ENCODE peak calls at places on chromosome 21, in seven cellular contexts. C is left ventricle myocardium inferior, N is cardiac muscle cell, V is OCI-LY7, F is colonic mucosa, K is adrenal gland, J is upper lobe of right lung. U is an unnamed sample. For H3K4me1 and H3K9me3, the result is how much of the 10 kb centered on the place peaks cover.

GRCh38 chr21:32580949-32581348 is 4.4 kb downstream of the TCP10L start:
- DNase-seq in C (no peak), K (no peak), F (no peak), N (no peak), J (no peak), V (no peak), U (no peak)

GRCh38 chr21:39955326-39955725 is 88.1 kb downstream of the PCP4 start:
- DNase-seq in F (no peak), N (no peak), J (no peak), C (no peak), V (no peak), K (no peak), U (peak)

GRCh38 chr21:36456714-36457399 is 23.1 kb downstream of the CLDN14 start:
- DNase-seq in K (no peak), N (peak), C (no peak), F (no peak), J (no peak), V (no peak), U (no peak)

GRCh38 chr21:41962425-41962966 is 8.7 kb upstream of the C2CD2 start:
- DNase-seq in N (no peak), J (no peak), F (no peak), K (peak), V (no peak), C (no peak), U (no peak)

GRCh38 chr21:46475296-46475695 is 16.6 kb downstream of the DIP2A start:
- DNase-seq in J (no peak), N (no peak), C (no peak), V (no peak), F (no peak), K (no peak), U (no peak)

GRCh38 chr21:40331182-40331581 is 463.9 kb downstream of the PCP4 start:
- DNase-seq in V (no peak), C (no peak), F (no peak), J (no peak), N (no peak), K (peak), U (no peak)

GRCh38 chr21:41220208-41220733 is 52.3 kb downstream of the BACE2 start:
- DNase-seq in K (no peak), J (no peak), V (no peak), F (no peak), N (peak), C (no peak), U (no peak)

GRCh38 chr21:42411197-42411869 is 7.6 kb downstream of the UBASH3A start:
- DNase-seq in F (no peak), C (no peak), K (no peak), N (no peak), V (peak), J (peak), U (no peak)

GRCh38 chr21:45153358-45154318 is 79.3 kb downstream of the ADARB1 start:
- DNase-seq in J (no peak), F (peak), N (no peak), V (peak), K (no peak), C (no peak), U (no peak)

GRCh38 chr21:45151484-45152115 is 77.2 kb downstream of the ADARB1 start:
- DNase-seq in V (peak), N (peak), K (no peak), F (peak), C (no peak), J (no peak), U (no peak)

GRCh38 chr21:45150630-45151265 is 76.4 kb downstream of the ADARB1 start:
- DNase-seq in K (no peak), V (no peak), F (peak), C (no peak), N (no peak), J (no peak), U (no peak)

GRCh38 chr21:45154511-45155508 is 80.4 kb downstream of the ADARB1 start:
- DNase-seq in V (no peak), N (peak), F (peak), K (no peak), J (no peak), C (no peak), U (no peak)

GRCh38 chr21:45152265-45152746 is 77.9 kb downstream of the ADARB1 start:
- DNase-seq in K (no peak), F (peak), N (no peak), C (peak), J (peak), V (peak), U (no peak)
- H3K4me1 ChIP-seq in K (under half), F (under half), N (under half), C (under half), J (under half), V (under half), U (under half)

DNA sequence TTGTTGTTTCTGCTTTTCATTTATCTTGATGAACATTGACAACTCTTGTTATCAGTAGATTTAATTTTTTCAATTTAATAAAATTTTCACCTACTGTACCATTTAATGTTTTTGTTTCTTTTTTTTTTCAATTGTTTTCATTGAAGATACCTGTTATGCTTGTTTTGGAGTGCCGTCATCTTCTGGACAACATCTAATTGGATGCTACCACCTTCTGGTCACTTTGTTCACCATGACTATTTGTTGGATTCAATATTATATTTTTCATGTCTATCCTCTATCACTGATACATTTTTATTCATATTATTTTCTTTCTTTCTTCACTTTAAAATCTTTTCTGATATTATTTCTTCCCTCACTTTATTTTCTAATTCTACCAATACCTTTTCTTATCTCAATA is 14.0 kb downstream of the KRTAP21-2 start:
- DNase-seq in N (no peak), F (no peak), K (no peak), J (no peak), C (no peak), V (no peak), U (no peak)
- H3K9me3 ChIP-seq in N (under half), F (under half), K (under half), J (under half), C (under half), V (under half), U (under half)

DNA sequence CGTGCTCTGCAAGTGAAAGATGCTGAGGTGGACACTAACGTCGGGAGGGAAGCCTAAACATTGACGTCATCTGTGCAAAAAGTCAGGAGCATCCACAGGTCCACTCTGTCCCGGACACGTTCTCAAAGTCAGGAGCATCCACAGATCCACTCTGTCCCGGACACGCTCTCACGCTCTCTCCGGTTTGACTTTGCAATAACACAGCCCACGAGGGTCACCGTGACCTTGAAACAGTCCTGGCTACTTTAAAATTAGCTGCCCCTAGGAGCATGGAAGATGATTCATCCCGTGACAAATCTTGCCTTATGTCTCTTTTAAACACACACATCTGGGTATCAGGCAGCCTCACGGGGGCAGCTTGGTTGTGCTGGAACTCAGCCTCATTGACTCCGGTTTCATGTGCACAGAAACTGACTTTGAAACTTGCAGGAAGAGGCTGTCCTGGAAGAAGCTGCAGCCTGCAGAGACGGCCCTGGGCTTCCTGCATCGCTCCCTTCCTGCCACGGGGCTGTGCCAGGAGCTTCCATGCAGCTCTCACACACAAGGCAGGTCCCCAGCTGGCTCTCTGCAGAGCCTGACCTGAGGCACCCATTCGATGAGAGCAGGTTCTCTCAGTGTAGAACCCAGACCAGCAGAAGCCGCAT is 18.1 kb upstream of the COL18A1 start:
- DNase-seq in V (no peak), F (no peak), J (peak), N (peak), C (peak), K (peak), U (no peak)
- H3K27ac ChIP-seq in V (no peak), F (no peak), J (no peak), N (no peak), C (peak), K (peak), U (no peak)

DNA sequence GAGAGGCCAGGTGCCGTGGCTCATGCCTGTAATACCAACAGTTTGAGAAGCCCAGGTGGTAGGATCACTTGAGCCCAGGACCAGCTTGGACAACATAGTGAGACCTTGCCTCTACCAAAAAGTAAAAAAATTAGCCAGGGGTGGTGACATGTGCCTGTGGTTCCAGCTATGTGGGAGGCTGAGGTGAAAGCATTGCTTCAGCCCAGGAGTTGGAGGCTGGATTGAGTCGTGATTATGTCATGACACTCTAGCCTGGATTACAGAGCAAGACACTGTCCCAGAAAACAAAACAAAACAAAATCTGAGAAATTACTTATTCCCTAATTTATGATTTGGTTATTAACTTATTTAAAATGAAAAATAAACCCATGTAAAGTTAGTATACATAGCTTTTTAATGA is 27.8 kb downstream of the ITSN1 start:
- DNase-seq in F (no peak), N (peak), C (no peak), J (no peak), V (no peak), K (no peak), U (peak)
- H3K4me1 ChIP-seq in F (under half), N (under half), C (under half), J (under half), V (under half), K (under half), U (under half)

DNA sequence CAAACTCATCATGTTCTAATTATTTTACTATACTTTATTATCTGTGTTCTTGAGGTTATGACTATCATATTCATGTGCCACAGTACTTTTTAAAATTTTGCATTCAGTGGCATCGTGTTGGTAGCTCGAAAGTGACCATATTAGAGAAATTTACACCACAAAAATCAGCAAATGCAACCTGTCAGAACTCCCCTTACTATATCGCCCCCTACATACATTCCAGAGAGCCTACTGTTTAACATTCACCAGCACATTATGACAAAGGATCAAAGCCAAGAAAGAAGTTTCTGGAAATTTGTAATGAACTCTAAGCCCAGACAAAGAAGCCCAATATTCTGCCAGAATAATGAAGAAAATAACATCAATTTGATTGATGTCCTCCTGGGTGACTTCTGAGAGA is 909.3 kb downstream of the LTN1 start:
- DNase-seq in C (no peak), J (no peak), K (no peak), V (no peak), F (no peak), N (no peak), U (no peak)
- H3K9me3 ChIP-seq in C (under half), J (under half), K (under half), V (under half), F (under half), N (under half), U (under half)

GRCh38 chr21:44085491-44086321 is 21.5 kb upstream of the PWP2 start:
- DNase-seq in K (peak), N (peak), V (no peak), F (peak), C (peak), J (peak), U (no peak)

GRCh38 chr21:44088401-44088780 is 18.8 kb upstream of the PWP2 start:
- DNase-seq in C (no peak), K (peak), V (no peak), F (peak), J (peak), N (no peak), U (no peak)

GRCh38 chr21:44086636-44087425 is 20.4 kb upstream of the PWP2 start:
- DNase-seq in V (no peak), N (no peak), C (no peak), F (peak), J (peak), K (peak), U (no peak)

GRCh38 chr21:44089001-44089911 is 17.9 kb upstream of the PWP2 start:
- DNase-seq in F (peak), J (peak), C (no peak), N (no peak), K (peak), V (peak), U (no peak)

DNA sequence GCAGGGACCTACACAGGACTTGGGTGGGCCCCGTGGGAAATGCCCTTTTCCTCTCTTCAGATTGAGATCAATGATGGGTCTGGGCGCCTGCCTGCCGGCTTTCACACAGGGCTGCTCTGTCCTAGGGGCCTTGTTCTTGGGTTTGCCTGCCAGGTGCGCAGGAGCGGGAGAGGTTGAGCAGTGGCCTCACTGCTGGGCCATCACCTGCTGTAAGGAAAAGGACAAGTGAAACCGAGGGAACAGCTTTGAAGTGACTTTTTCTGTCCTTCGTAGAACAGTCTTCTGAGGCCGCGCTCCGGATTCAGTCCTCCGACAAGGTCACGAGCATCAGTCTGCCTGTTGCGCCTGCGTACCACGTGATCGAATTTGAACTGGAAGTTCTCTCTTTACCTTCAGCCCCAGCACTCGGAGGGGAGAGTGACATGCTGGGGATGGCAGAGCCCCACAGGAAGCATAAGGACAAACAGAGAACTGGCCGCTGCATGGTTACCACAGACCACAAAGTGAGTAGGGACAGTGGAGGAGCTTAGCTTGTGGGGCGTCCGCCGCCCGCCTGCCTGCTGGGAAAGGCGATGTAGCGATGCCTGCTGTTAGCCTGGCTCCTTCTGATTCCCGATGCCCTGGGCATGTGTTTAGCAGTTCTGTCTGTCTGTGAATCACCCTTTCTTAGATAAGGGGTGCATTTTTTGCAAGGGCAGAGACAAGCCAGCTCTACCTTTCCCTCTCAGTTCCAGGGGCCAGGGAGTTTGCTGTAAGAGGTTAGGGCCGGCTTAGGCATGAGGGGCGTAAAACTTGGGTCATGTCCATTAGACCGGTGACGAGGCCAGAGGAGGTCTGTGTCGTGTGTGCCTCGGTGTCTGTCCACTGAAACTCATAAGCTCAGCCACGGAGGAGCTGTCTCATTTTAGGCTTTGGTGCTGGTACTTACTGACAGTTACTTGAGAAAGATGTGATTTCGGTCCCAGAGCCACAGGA is 19.5 kb upstream of the PWP2 start:
- DNase-seq in K (peak), C (no peak), F (peak), N (no peak), V (no peak), J (peak), U (no peak)
- H3K27ac ChIP-seq in K (no peak), C (peak), F (peak), N (no peak), V (no peak), J (peak), U (no peak)